ENCODE peak calls at places on chromosomes 13 and 19, in ten cellular contexts. Q, A, E, D, J, C, I, F, V and Z are unnamed samples.
A peak's percentile ranks its signal among the peaks of the same experiment; 100 is the strongest.

GRCh38 chr19:12825259-12826131 is 8.9 kb downstream of the RTBDN start:
- DNase-seq in Q (no peak), A (no peak), E (peak; percentile 48), D (no peak), J (peak; percentile 22), C (no peak), I (peak; percentile 53), F (no peak), V (no peak), Z (peak; percentile 50)

GRCh38 chr19:19366691-19367396 is 38.6 kb upstream of the GATAD2A start:
- DNase-seq in Q (no peak), A (peak; percentile 47), E (peak; percentile 88), D (no peak), J (peak; percentile 71), C (peak; percentile 42), I (peak; percentile 75), F (no peak), V (peak; percentile 86), Z (peak; percentile 85)

GRCh38 chr13:77136902-77137420 is 110.0 kb upstream of the FBXL3 start:
- DNase-seq in Q (no peak), A (peak; percentile 51), E (no peak), D (no peak), J (no peak), C (peak; percentile 23), I (no peak), F (no peak), V (no peak), Z (no peak)

GRCh38 chr19:42271861-42272534 is 2.9 kb downstream of the CIC start:
- DNase-seq in Q (no peak), A (no peak), E (peak; percentile 42), D (no peak), J (no peak), C (no peak), I (no peak), F (no peak), V (no peak), Z (no peak)

GRCh38 chr19:6325614-6326013 is 7.8 kb downstream of the ACER1 start:
- DNase-seq in Q (no peak), A (no peak), E (no peak), D (no peak), J (no peak), C (no peak), I (no peak), F (no peak), V (no peak), Z (no peak)

GRCh38 chr13:110301606-110302131 is 5.3 kb downstream of the COL4A1 start:
- DNase-seq in Q (no peak), A (peak; percentile 76), E (no peak), D (no peak), J (no peak), C (no peak), I (no peak), F (no peak), V (no peak), Z (no peak)

GRCh38 chr19:14091885-14092462 is 1.4 kb upstream of the SAMD1 start:
- DNase-seq in Q (no peak), A (no peak), E (no peak), D (no peak), J (peak; percentile 39), C (no peak), I (peak; percentile 80), F (no peak), V (no peak), Z (no peak)

GRCh38 chr13:112213467-112214245 is 146.7 kb downstream of the SOX1 start:
- DNase-seq in Q (no peak), A (no peak), E (peak; percentile 89), D (no peak), J (no peak), C (no peak), I (no peak), F (no peak), V (peak; percentile 80), Z (peak; percentile 1)

GRCh38 chr19:38655148-38655824 is 7.8 kb downstream of the ACTN4 start:
- DNase-seq in Q (no peak), A (no peak), E (no peak), D (no peak), J (no peak), C (no peak), I (peak; percentile 56), F (no peak), V (no peak), Z (no peak)

GRCh38 chr19:39696418-39696817 is 7.9 kb upstream of the LGALS14 start:
- DNase-seq in Q (no peak), A (no peak), E (no peak), D (no peak), J (no peak), C (no peak), I (no peak), F (no peak), V (no peak), Z (no peak)

GRCh38 chr13:59771272-59771671 is 392.5 kb downstream of the DIAPH3 start:
- DNase-seq in Q (no peak), A (peak; percentile 35), E (no peak), D (no peak), J (no peak), C (no peak), I (no peak), F (no peak), V (no peak), Z (no peak)

GRCh38 chr19:15021286-15022007 is 27.8 kb upstream of the CASP14 start:
- DNase-seq in Q (no peak), A (no peak), E (no peak), D (no peak), J (no peak), C (no peak), I (no peak), F (no peak), V (no peak), Z (no peak)

GRCh38 chr13:99386911-99387788 is 80.0 kb upstream of the GPR183 start:
- DNase-seq in Q (no peak), A (no peak), E (peak; percentile 85), D (no peak), J (peak; percentile 87), C (no peak), I (peak; percentile 81), F (no peak), V (peak; percentile 80), Z (peak; percentile 16)

DNA sequence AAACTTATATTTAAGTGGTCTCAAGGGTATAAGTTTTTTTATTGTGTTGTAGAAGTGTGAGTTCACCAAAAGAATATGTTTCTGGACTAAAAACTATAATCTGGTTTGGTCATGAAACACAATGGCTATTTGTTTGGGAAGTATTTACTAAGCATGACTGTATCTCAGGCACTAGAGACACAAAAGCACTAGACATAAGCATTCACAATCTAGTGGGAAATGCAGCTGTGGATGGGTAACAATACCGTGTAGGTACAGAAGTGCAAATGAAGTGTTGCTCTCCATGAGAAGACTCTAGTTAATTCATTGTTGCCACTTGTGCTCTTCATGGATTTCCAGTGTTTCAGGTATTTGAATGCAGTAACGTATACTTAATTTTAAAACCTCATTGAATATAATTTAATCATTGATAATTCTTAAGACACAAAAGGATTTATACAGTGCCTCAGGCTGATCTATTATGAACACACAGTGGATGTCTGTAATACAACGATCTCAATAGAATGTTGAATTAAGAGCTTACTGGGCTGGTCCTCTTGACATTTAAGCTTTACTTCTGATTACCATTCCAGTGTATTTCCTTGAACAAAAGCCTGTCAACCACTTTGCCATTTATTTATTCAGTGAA is 50.9 kb downstream of the TPT1 start:
- DNase-seq in Q (no peak), A (no peak), E (no peak), D (no peak), J (no peak), C (no peak), I (no peak), F (no peak), V (no peak), Z (no peak)
- TF ChIP-seq CTCF in Q (no peak), A (no peak), E (no peak), D (no peak), J (no peak), C (no peak), I (no peak), F (no peak), V (no peak), Z (no peak)

GRCh38 chr13:89627991-89628390 is 1719.5 kb upstream of the MIR17HG start:
- DNase-seq in Q (no peak), A (no peak), E (no peak), D (no peak), J (no peak), C (peak; percentile 54), I (no peak), F (no peak), V (no peak), Z (no peak)

DNA sequence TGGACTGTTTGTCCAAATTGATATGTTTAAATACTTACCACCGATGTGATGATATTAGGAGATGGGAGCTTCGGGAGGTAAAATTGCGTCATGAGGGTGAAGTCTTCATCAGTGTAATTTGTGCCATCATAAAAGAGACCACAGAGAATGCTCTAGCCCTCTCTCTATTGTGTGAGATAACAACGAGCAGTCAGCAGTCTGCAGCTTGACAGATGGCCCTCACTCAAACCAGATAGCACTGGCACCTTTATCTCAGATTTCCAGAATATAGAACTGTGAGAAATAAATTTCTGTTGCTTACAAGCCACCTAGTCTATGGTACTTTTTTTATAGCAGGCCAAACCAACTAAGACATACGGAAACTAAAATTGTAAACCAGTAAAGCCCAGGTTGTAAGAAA is 1718.9 kb upstream of the MIR17HG start:
- DNase-seq in Q (no peak), A (no peak), E (no peak), D (no peak), J (no peak), C (no peak), I (no peak), F (no peak), V (no peak), Z (no peak)
- TF ChIP-seq CTCF in Q (no peak), A (no peak), E (no peak), D (no peak), J (no peak), C (no peak), I (no peak), F (no peak), V (no peak), Z (no peak)

GRCh38 chr13:39777527-39778061 is 122.1 kb downstream of the COG6 start:
- DNase-seq in Q (no peak), A (peak; percentile 94), E (no peak), D (peak; percentile 87), J (no peak), C (peak; percentile 42), I (no peak), F (no peak), V (no peak), Z (peak; percentile 24)
- TF ChIP-seq CTCF in Q (no peak), A (peak; percentile 33), E (no peak), D (peak; percentile 59), J (peak; percentile 63), C (peak; percentile 26), I (peak; percentile 25), F (no peak), V (peak; percentile 15), Z (no peak)

GRCh38 chr13:39810091-39810877 is 154.8 kb downstream of the COG6 start:
- DNase-seq in Q (no peak), A (no peak), E (no peak), D (no peak), J (no peak), C (no peak), I (no peak), F (no peak), V (no peak), Z (no peak)
- TF ChIP-seq CTCF in Q (no peak), A (peak; percentile 2), E (no peak), D (peak; percentile 11), J (no peak), C (no peak), I (no peak), F (no peak), V (no peak), Z (no peak)

GRCh38 chr13:62209539-62209938 is 793.9 kb upstream of the PCDH20 start:
- DNase-seq in Q (no peak), A (no peak), E (no peak), D (no peak), J (no peak), C (no peak), I (peak; percentile 11), F (no peak), V (peak; percentile 8), Z (no peak)
- TF ChIP-seq CTCF in Q (no peak), A (no peak), E (no peak), D (no peak), J (no peak), C (no peak), I (no peak), F (no peak), V (no peak), Z (no peak)